ENCODE peak calls at places on chromosomes 2 and 18, in four cellular contexts. One of them, this sample, is unnamed.

GRCh38 chr2:143841935-143842334 is 678.0 kb downstream of the ZEB2 start:
- DNase-seq in WTC11: no peak
- DNase-seq in K562: no peak
- DNase-seq in HepG2: no peak
- DNase-seq in this sample: no peak

GRCh38 chr2:70089220-70089945 is 2.1 kb downstream of the PCBP1 start:
- DNase-seq in WTC11: peak
- DNase-seq in K562: peak
- DNase-seq in HepG2: peak
- DNase-seq in this sample: no peak

GRCh38 chr2:128414351-128414750 is 95.7 kb upstream of the HS6ST1 start:
- DNase-seq in WTC11: no peak
- DNase-seq in K562: no peak
- DNase-seq in HepG2: no peak
- DNase-seq in this sample: no peak

GRCh38 chr2:212005077-212005671 is 533.4 kb downstream of the ERBB4 start:
- DNase-seq in WTC11: peak
- DNase-seq in K562: no peak
- DNase-seq in HepG2: peak
- DNase-seq in this sample: no peak

GRCh38 chr18:36296591-36297418 is 708 bp upstream of the FHOD3 start:
- DNase-seq in WTC11: peak
- DNase-seq in K562: peak
- DNase-seq in HepG2: peak
- DNase-seq in this sample: no peak

GRCh38 chr2:241507430-241508239 is 749 bp downstream of the STK25 start:
- DNase-seq in WTC11: peak
- DNase-seq in K562: peak
- DNase-seq in HepG2: peak
- DNase-seq in this sample: no peak

GRCh38 chr2:72138921-72139381 is 8.7 kb downstream of the CYP26B1 start:
- DNase-seq in WTC11: no peak
- DNase-seq in K562: no peak
- DNase-seq in HepG2: no peak
- DNase-seq in this sample: no peak

GRCh38 chr18:43882358-43882757 is 605.1 kb upstream of the SYT4 start:
- DNase-seq in WTC11: peak
- DNase-seq in K562: no peak
- DNase-seq in HepG2: no peak
- DNase-seq in this sample: no peak

GRCh38 chr2:239327536-239328305 is 73.1 kb downstream of the HDAC4 start:
- DNase-seq in WTC11: no peak
- DNase-seq in K562: no peak
- DNase-seq in HepG2: no peak
- DNase-seq in this sample: no peak

GRCh38 chr2:68643011-68643873 is at the start of gene PROKR1:
- DNase-seq in WTC11: peak
- DNase-seq in K562: peak
- DNase-seq in HepG2: no peak
- DNase-seq in this sample: no peak

GRCh38 chr2:222076978-222077690 is 221.7 kb downstream of the PAX3 start:
- DNase-seq in WTC11: no peak
- DNase-seq in K562: no peak
- DNase-seq in HepG2: no peak
- DNase-seq in this sample: no peak

GRCh38 chr18:58394046-58394445 is 234.8 kb downstream of the ALPK2 start:
- DNase-seq in WTC11: no peak
- DNase-seq in K562: no peak
- DNase-seq in HepG2: no peak
- DNase-seq in this sample: no peak

GRCh38 chr2:19607931-19608762 is 249.7 kb upstream of the OSR1 start:
- DNase-seq in WTC11: no peak
- DNase-seq in K562: no peak
- DNase-seq in HepG2: no peak
- DNase-seq in this sample: no peak

GRCh38 chr2:96637385-96638143 is 548 bp downstream of the KANSL3 start:
- DNase-seq in WTC11: peak
- DNase-seq in K562: peak
- DNase-seq in HepG2: peak
- DNase-seq in this sample: peak

GRCh38 chr18:68822926-68823325 is 25.0 kb downstream of the CCDC102B start:
- DNase-seq in WTC11: no peak
- DNase-seq in K562: no peak
- DNase-seq in HepG2: no peak
- DNase-seq in this sample: no peak

GRCh38 chr2:68196120-68196716 is 38.5 kb downstream of the PNO1 start:
- DNase-seq in WTC11: peak
- DNase-seq in K562: no peak
- DNase-seq in HepG2: peak
- DNase-seq in this sample: no peak

GRCh38 chr2:234240917-234241316 is 190.4 kb downstream of the SPP2 start:
- DNase-seq in WTC11: no peak
- DNase-seq in K562: no peak
- DNase-seq in HepG2: no peak
- DNase-seq in this sample: no peak

GRCh38 chr2:39851691-39852110 is 72.6 kb upstream of the THUMPD2 start:
- DNase-seq in WTC11: peak
- DNase-seq in K562: no peak
- DNase-seq in HepG2: no peak
- DNase-seq in this sample: no peak

GRCh38 chr2:73134471-73134870 is 21.7 kb upstream of the RAB11FIP5 start:
- DNase-seq in WTC11: no peak
- DNase-seq in K562: no peak
- DNase-seq in HepG2: no peak
- DNase-seq in this sample: no peak

GRCh38 chr2:7792031-7792651 is 874.9 kb downstream of the RNF144A start:
- DNase-seq in WTC11: no peak
- DNase-seq in K562: no peak
- DNase-seq in HepG2: peak
- DNase-seq in this sample: no peak

GRCh38 chr2:156434461-156435291 is 1.5 kb upstream of the GPD2 start:
- DNase-seq in WTC11: no peak
- DNase-seq in K562: no peak
- DNase-seq in HepG2: no peak
- DNase-seq in this sample: no peak

GRCh38 chr2:102063360-102063947 is 71.7 kb downstream of the IL1R2 start:
- DNase-seq in WTC11: no peak
- DNase-seq in K562: peak
- DNase-seq in HepG2: no peak
- DNase-seq in this sample: no peak

GRCh38 chr2:138244400-138245001 is 257.1 kb upstream of the SPOPL start:
- DNase-seq in WTC11: no peak
- DNase-seq in K562: no peak
- DNase-seq in HepG2: no peak
- DNase-seq in this sample: no peak

GRCh38 chr2:238389985-238390682 is 36.6 kb upstream of the ASB1 start:
- DNase-seq in WTC11: no peak
- DNase-seq in K562: no peak
- DNase-seq in HepG2: no peak
- DNase-seq in this sample: no peak

GRCh38 chr2:205892141-205893064 is 193.6 kb downstream of the INO80D start:
- DNase-seq in WTC11: no peak
- DNase-seq in K562: no peak
- DNase-seq in HepG2: peak
- DNase-seq in this sample: no peak

GRCh38 chr18:58335821-58336220 is 291.8 kb downstream of the NEDD4L start:
- DNase-seq in WTC11: no peak
- DNase-seq in K562: no peak
- DNase-seq in HepG2: no peak
- DNase-seq in this sample: no peak

GRCh38 chr2:191115391-191115790 is 35.4 kb downstream of the STAT4 start:
- DNase-seq in WTC11: no peak
- DNase-seq in K562: no peak
- DNase-seq in HepG2: no peak
- DNase-seq in this sample: peak

GRCh38 chr18:21678897-21679296 is 25.7 kb downstream of the ABHD3 start:
- DNase-seq in WTC11: no peak
- DNase-seq in K562: no peak
- DNase-seq in HepG2: no peak
- DNase-seq in this sample: no peak

GRCh38 chr2:149184994-149185393 is 145.4 kb upstream of the LYPD6 start:
- DNase-seq in WTC11: no peak
- DNase-seq in K562: no peak
- DNase-seq in HepG2: no peak
- DNase-seq in this sample: no peak

GRCh38 chr2:147033046-147033445 is 811.8 kb upstream of the ACVR2A start:
- DNase-seq in WTC11: no peak
- DNase-seq in K562: no peak
- DNase-seq in HepG2: no peak
- DNase-seq in this sample: no peak

GRCh38 chr2:219277703-219278654 is 1.2 kb upstream of the DNAJB2 start:
- DNase-seq in WTC11: peak
- DNase-seq in K562: peak
- DNase-seq in HepG2: peak
- DNase-seq in this sample: peak

GRCh38 chr2:224925822-224926124 is 116.5 kb downstream of the DOCK10 start:
- DNase-seq in WTC11: no peak
- DNase-seq in K562: no peak
- DNase-seq in HepG2: no peak
- DNase-seq in this sample: no peak

GRCh38 chr2:69846182-69847067 is 17.0 kb downstream of the GMCL1 start:
- DNase-seq in WTC11: no peak
- DNase-seq in K562: no peak
- DNase-seq in HepG2: no peak
- DNase-seq in this sample: no peak

GRCh38 chr2:148358375-148358774 is 286.2 kb upstream of the EPC2 start:
- DNase-seq in WTC11: no peak
- DNase-seq in K562: no peak
- DNase-seq in HepG2: no peak
- DNase-seq in this sample: no peak

GRCh38 chr2:179917272-179917671 is 55.9 kb upstream of the ZNF385B start:
- DNase-seq in WTC11: no peak
- DNase-seq in K562: no peak
- DNase-seq in HepG2: peak
- DNase-seq in this sample: no peak

GRCh38 chr2:182077451-182078142 is 91.9 kb downstream of the PPP1R1C start:
- DNase-seq in WTC11: peak
- DNase-seq in K562: peak
- DNase-seq in HepG2: peak
- DNase-seq in this sample: no peak

GRCh38 chr2:30191831-30192271 is 39.5 kb upstream of the LBH start:
- DNase-seq in WTC11: no peak
- DNase-seq in K562: peak
- DNase-seq in HepG2: no peak
- DNase-seq in this sample: no peak

GRCh38 chr2:222358876-222359275 is 60.1 kb upstream of the PAX3 start:
- DNase-seq in WTC11: no peak
- DNase-seq in K562: no peak
- DNase-seq in HepG2: no peak
- DNase-seq in this sample: no peak

GRCh38 chr2:17135619-17136018 is 382.6 kb downstream of the RAD51AP2 start:
- DNase-seq in WTC11: no peak
- DNase-seq in K562: no peak
- DNase-seq in HepG2: no peak
- DNase-seq in this sample: no peak
- TF ChIP-seq TCF7 in WTC11: no peak
- TF ChIP-seq TCF7 in K562: no peak
- TF ChIP-seq TCF7 in HepG2: no peak
- TF ChIP-seq TCF7 in this sample: no peak

GRCh38 chr18:13406049-13406615 is 187.6 kb downstream of the LDLRAD4 start:
- DNase-seq in WTC11: no peak
- DNase-seq in K562: no peak
- DNase-seq in HepG2: no peak
- DNase-seq in this sample: no peak
- TF ChIP-seq TCF7 in WTC11: no peak
- TF ChIP-seq TCF7 in K562: no peak
- TF ChIP-seq TCF7 in HepG2: no peak
- TF ChIP-seq TCF7 in this sample: no peak

DNA sequence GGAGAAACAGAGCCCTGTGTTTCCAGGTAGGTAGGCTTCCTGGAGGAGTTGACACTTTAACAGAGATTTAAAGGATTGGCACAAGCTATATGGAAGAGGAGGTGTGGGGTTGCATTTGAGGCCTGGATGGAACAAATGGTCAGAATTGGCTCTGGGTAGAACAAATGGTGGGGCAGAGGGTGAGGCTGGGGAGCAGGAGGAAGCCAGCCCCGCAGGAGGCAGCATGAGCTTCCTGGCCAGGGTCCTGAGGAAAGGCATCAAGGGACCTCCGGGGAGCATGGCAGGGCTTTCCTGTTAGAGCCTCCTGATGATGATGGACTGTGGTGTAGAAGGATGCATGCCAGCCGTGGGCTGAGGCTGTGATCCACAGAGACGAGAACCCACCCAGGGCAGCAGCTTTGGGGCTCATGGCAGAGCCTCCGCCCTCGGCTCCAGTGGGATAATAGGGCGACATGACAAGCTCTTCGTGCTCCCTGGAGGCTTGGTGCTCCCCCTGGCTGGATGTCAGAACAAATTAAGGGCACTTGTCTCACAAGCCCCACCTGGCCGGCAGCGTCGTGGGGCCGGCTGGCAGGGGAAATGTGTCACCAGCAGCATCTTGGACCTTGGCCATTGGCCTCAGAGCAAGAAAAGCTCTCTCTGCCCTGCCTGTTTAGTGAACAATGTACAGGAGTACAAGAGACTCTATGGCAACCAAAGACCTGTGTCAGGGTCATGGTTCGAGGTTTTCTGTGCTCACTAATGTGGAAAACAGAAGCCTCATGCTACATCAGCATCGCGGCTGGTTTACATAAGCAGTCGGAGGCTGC is 153.5 kb downstream of the MYCN start:
- DNase-seq in WTC11: no peak
- DNase-seq in K562: no peak
- DNase-seq in HepG2: peak
- DNase-seq in this sample: no peak
- TF ChIP-seq TCF7 in WTC11: no peak
- TF ChIP-seq TCF7 in K562: no peak
- TF ChIP-seq TCF7 in HepG2: no peak
- TF ChIP-seq TCF7 in this sample: no peak

GRCh38 chr2:158818511-158818910 is 23.4 kb downstream of the DAPL1 start:
- DNase-seq in WTC11: no peak
- DNase-seq in K562: no peak
- DNase-seq in HepG2: no peak
- DNase-seq in this sample: no peak

GRCh38 chr2:158823838-158824237 is 28.7 kb downstream of the DAPL1 start:
- DNase-seq in WTC11: no peak
- DNase-seq in K562: no peak
- DNase-seq in HepG2: no peak
- DNase-seq in this sample: no peak

GRCh38 chr2:158825021-158825420 is 29.9 kb downstream of the DAPL1 start:
- DNase-seq in WTC11: no peak
- DNase-seq in K562: no peak
- DNase-seq in HepG2: no peak
- DNase-seq in this sample: no peak

GRCh38 chr2:158817596-158817995 is 22.5 kb downstream of the DAPL1 start:
- DNase-seq in WTC11: no peak
- DNase-seq in K562: no peak
- DNase-seq in HepG2: no peak
- DNase-seq in this sample: no peak

GRCh38 chr2:158822212-158822611 is 27.1 kb downstream of the DAPL1 start:
- DNase-seq in WTC11: no peak
- DNase-seq in K562: no peak
- DNase-seq in HepG2: no peak
- DNase-seq in this sample: no peak
- TF ChIP-seq TCF7 in WTC11: no peak
- TF ChIP-seq TCF7 in K562: no peak
- TF ChIP-seq TCF7 in HepG2: no peak
- TF ChIP-seq TCF7 in this sample: no peak